ENCODE peak calls at places on chromosomes 11 and 22, in six cellular contexts. A, V, S, B, H and U are unnamed samples. For H3K27me3 and H3K9me3, the result is how much of the 10 kb centered on the place peaks cover.

GRCh38 chr22:20523118-20523983 is 15.9 kb downstream of the MED15 start:
- DNase-seq in A (peak), V (no peak), S (no peak), B (peak), H (no peak), U (no peak)

GRCh38 chr11:12871251-12871650 is 137.9 kb upstream of the RASSF10 start:
- DNase-seq in A (no peak), V (no peak), S (no peak), B (no peak), H (no peak), U (no peak)

GRCh38 chr11:27904358-27905055 is 203.4 kb downstream of the KIF18A start:
- DNase-seq in A (no peak), V (no peak), S (no peak), B (no peak), H (no peak), U (peak)

GRCh38 chr11:27497284-27497866 is 9.2 kb downstream of the LIN7C start:
- DNase-seq in A (peak), V (no peak), S (peak), B (peak), H (no peak), U (no peak)

GRCh38 chr22:19918332-19919106 is 23.1 kb upstream of the COMT start:
- DNase-seq in A (no peak), V (no peak), S (no peak), B (no peak), H (no peak), U (no peak)

GRCh38 chr11:69129647-69130046 is 26.1 kb upstream of the SMIM38 start:
- DNase-seq in A (no peak), V (no peak), S (no peak), B (no peak), H (no peak), U (no peak)

GRCh38 chr11:19743622-19744021 is 31.0 kb downstream of the NAV2 start:
- DNase-seq in A (no peak), V (no peak), S (no peak), B (no peak), H (no peak), U (no peak)

GRCh38 chr11:104161751-104162450 is 2.0 kb downstream of the PDGFD start:
- DNase-seq in A (no peak), V (no peak), S (peak), B (peak), H (no peak), U (no peak)

GRCh38 chr11:95092549-95093324 is 3.1 kb downstream of the ENDOD1 start:
- DNase-seq in A (peak), V (no peak), S (peak), B (peak), H (no peak), U (peak)

GRCh38 chr11:72038491-72038890 is 39.8 kb downstream of the IL18BP start:
- DNase-seq in A (no peak), V (peak), S (no peak), B (peak), H (peak), U (peak)
- H3K27me3 ChIP-seq in A (under half), V (under half), S (under half), B (under half), H (under half), U (under half)

DNA sequence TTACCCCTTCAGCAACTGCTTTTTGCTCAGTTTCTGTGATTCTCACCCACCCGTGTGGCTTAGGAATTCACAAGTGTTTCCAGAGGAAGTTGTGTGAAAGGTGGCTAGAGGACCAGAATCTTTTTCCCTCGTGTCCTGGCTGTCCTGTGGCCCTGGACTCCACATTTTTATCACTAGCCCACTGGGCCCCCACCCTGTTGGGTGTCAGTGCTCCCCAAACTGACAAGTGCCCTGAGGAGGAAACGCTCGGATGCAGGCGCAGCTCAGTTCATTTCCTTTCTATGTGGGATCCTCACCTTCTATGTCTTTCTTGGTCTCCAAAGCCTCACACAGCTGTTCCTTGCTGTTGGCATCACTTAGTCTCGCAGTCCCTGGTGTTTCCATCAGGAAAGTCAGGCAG is 68.0 kb upstream of the KCNQ1OT1 start:
- DNase-seq in A (no peak), V (peak), S (no peak), B (no peak), H (no peak), U (no peak)
- H3K9me3 ChIP-seq in A (under half), V (under half), S (under half), B (under half), H (under half), U (under half)

DNA sequence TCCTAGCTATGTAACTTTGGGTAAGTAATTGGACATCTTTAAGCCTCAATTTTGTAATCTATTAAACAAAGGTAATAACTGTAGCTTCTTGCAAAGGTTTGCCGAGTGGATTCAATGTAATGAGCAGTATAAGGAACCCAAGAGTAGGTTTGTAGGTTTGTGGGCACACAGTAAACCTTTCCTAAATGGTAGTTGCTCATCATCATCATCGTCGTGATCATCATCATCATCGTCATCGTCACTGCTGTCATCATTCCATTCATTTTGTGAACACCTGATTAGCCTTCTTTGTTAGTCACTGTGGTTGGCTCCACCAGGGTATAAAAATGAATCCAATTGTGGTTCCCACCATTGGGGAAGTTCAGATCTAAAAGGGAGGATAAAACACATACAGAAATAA is 223.1 kb upstream of the KIRREL3 start:
- DNase-seq in A (no peak), V (no peak), S (no peak), B (no peak), H (no peak), U (no peak)
- H3K4me3 ChIP-seq in A (no peak), V (no peak), S (no peak), B (no peak), H (no peak), U (no peak)

DNA sequence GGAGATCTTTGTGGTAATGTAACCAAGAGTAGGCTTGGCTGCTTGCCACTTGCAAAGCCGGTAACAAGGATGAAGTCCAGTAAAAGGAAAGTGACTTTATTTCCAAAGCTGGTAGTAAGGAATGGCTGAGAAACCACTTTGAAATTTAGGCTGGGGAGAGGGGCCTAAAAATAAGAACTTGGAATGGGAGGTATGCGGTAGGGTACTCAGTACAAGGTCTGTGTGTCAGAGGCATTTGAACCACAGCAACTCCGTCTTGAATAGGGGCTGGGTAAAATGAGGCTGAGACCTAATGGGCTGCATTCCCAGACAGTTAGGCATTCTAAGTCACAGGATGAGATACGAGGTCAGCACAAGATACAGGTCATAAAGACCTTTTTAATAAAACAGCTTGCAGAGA is 215.9 kb upstream of the ISX start:
- DNase-seq in A (no peak), V (no peak), S (no peak), B (no peak), H (no peak), U (no peak)
- H3K27me3 ChIP-seq in A (under half), V (under half), S (under half), B (under half), H (under half), U (under half)

GRCh38 chr22:49365910-49366309 is 461.8 kb downstream of the BRD1 start:
- DNase-seq in A (no peak), V (no peak), S (no peak), B (no peak), H (no peak), U (no peak)
- H3K9me3 ChIP-seq in A (under half), V (under half), S (under half), B (under half), H (under half), U (under half)

GRCh38 chr11:128552783-128553661 is 34.3 kb downstream of the ETS1 start:
- DNase-seq in A (peak), V (peak), S (peak), B (peak), H (no peak), U (no peak)
- H3K4me3 ChIP-seq in A (no peak), V (no peak), S (peak), B (no peak), H (no peak), U (no peak)

GRCh38 chr11:96326954-96327353 is 16.0 kb downstream of the MAML2 start:
- DNase-seq in A (no peak), V (no peak), S (no peak), B (no peak), H (no peak), U (no peak)

GRCh38 chr11:96322775-96323642 is 20.0 kb downstream of the MAML2 start:
- DNase-seq in A (no peak), V (no peak), S (no peak), B (no peak), H (no peak), U (no peak)

GRCh38 chr11:96321066-96321465 is 21.9 kb downstream of the MAML2 start:
- DNase-seq in A (no peak), V (no peak), S (no peak), B (no peak), H (no peak), U (no peak)

GRCh38 chr11:96324912-96325311 is 18.1 kb downstream of the MAML2 start:
- DNase-seq in A (no peak), V (no peak), S (no peak), B (peak), H (no peak), U (peak)

DNA sequence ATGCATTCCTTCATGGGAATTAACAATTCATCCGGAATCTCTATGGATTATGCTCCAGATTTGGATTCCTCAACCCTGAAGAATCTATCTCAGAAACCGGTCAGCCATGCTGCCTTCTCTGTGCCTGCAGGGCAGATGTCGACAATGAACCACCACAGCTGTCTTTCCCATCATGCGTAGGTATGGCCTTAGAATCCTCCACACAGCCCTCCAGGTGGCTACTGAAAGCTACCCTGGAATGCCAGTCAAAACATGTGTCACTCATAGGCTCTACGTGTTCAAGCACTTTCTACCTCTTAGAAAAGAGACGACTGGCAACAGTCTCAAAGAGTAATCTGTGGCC is 19.4 kb downstream of the MAML2 start:
- DNase-seq in A (no peak), V (no peak), S (no peak), B (no peak), H (no peak), U (no peak)
- H3K27me3 ChIP-seq in A (under half), V (under half), S (under half), B (under half), H (under half), U (under half)

GRCh38 chr11:114617157-114618124 is 21.9 kb upstream of the NXPE4 start:
- DNase-seq in A (no peak), V (no peak), S (no peak), B (no peak), H (no peak), U (no peak)
- H3K9me3 ChIP-seq in A (under half), V (under half), S (under half), B (under half), H (under half), U (under half)